ENCODE peak calls at places on chromosomes 11 and 22, in six cellular contexts. N is kidney, A is HepG2, R is left ventricle myocardium inferior, L is bronchial epithelial cell, P is thoracic aorta. O is an unnamed sample.

GRCh38 chr22:24207264-24208011 is 26.2 kb downstream of the SUSD2 start:
- DNase-seq in N (no peak), A (no peak), R (no peak), L (peak; percentile 4), P (no peak), O (no peak)

GRCh38 chr22:39169797-39170466 is 17.5 kb upstream of the CBX7 start:
- DNase-seq in N (no peak), A (no peak), R (no peak), L (no peak), P (no peak), O (no peak)

GRCh38 chr11:83036701-83037100 is 35.0 kb downstream of the RAB30 start:
- DNase-seq in N (no peak), A (no peak), R (no peak), L (no peak), P (no peak), O (no peak)

GRCh38 chr11:111465400-111465799 is 46.8 kb downstream of the BTG4 start:
- DNase-seq in N (no peak), A (no peak), R (no peak), L (peak; percentile 78), P (no peak), O (no peak)

GRCh38 chr11:10809373-10810199 is 860 bp upstream of the EIF4G2 start:
- DNase-seq in N (no peak), A (no peak), R (no peak), L (peak; percentile 63), P (no peak), O (peak; percentile 91)

GRCh38 chr11:1882265-1883238 is 9.1 kb downstream of the PRR33 start:
- DNase-seq in N (peak; percentile 91), A (peak; percentile 49), R (peak; percentile 88), L (peak; percentile 35), P (no peak), O (peak; percentile 96)

GRCh38 chr22:36755316-36755715 is 20.6 kb downstream of the IFT27 start:
- DNase-seq in N (no peak), A (no peak), R (no peak), L (no peak), P (no peak), O (peak; percentile 12)

GRCh38 chr11:5364214-5364613 is 12.9 kb downstream of the OR51B6 start:
- DNase-seq in N (no peak), A (no peak), R (no peak), L (no peak), P (no peak), O (no peak)

GRCh38 chr11:71336996-71337772 is 84.8 kb upstream of the SHANK2 start:
- DNase-seq in N (peak; percentile 52), A (no peak), R (no peak), L (no peak), P (no peak), O (peak; percentile 20)

GRCh38 chr11:96112192-96113099 is 188.5 kb upstream of the MTMR2 start:
- DNase-seq in N (no peak), A (no peak), R (no peak), L (no peak), P (no peak), O (no peak)

GRCh38 chr22:38740754-38741153 is 15.0 kb downstream of the SUN2 start:
- DNase-seq in N (no peak), A (no peak), R (no peak), L (no peak), P (no peak), O (no peak)

GRCh38 chr11:398826-399225 is 4.8 kb downstream of the PKP3 start:
- DNase-seq in N (no peak), A (no peak), R (no peak), L (no peak), P (no peak), O (no peak)

GRCh38 chr22:37639771-37640590 is 512 bp downstream of the SH3BP1 start:
- DNase-seq in N (no peak), A (no peak), R (no peak), L (no peak), P (no peak), O (peak; percentile 85)

GRCh38 chr11:8747173-8747572 is 64.6 kb downstream of the RPL27A start:
- DNase-seq in N (no peak), A (no peak), R (no peak), L (no peak), P (no peak), O (no peak)

GRCh38 chr22:35835998-35836691 is 118.5 kb downstream of the APOL5 start:
- DNase-seq in N (no peak), A (peak; percentile 71), R (peak; percentile 43), L (peak; percentile 86), P (no peak), O (no peak)

DNA sequence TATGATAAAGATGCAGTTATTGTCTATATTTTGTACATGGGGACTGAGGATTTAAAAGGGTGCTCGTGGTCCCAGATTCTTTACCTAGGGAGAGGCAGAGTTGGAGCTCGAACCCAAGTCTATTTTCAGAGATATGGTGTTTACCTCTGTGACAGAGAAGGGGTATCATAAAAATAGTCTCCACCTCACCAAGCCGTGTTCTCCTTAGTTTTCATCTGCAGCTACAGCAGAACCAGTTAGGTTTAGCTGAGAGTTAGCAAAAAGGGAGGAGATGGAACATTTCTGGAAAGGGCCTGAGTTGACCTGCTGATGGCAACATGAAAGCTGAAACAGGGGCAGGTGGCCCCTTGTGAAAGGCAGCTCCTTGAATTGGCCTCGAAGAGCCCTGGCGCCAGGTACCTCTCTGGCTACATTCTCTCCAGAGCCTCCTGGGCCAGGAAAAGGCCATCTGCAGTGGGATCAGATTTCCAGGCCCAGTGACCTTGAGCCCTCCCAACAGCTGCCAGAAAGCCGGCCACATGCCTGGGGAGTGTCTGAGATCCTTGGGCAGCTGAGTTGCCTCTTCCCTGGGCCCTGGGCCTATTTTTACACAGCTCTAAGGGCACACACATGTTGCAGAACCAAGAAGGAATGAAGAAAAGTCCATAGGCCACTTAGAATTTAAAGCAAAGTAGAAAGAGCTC is 136.6 kb downstream of the NAV2 start:
- DNase-seq in N (no peak), A (no peak), R (peak; percentile 25), L (no peak), P (no peak), O (no peak)
- H3K36me3 ChIP-seq in N (no peaks in the 10 kb centered on the region), A (no peaks in the 10 kb centered on the region), R (no peaks in the 10 kb centered on the region), L (no peaks in the 10 kb centered on the region), P (peaks cover 22% of the 10 kb centered on the region), O (no peaks in the 10 kb centered on the region)

DNA sequence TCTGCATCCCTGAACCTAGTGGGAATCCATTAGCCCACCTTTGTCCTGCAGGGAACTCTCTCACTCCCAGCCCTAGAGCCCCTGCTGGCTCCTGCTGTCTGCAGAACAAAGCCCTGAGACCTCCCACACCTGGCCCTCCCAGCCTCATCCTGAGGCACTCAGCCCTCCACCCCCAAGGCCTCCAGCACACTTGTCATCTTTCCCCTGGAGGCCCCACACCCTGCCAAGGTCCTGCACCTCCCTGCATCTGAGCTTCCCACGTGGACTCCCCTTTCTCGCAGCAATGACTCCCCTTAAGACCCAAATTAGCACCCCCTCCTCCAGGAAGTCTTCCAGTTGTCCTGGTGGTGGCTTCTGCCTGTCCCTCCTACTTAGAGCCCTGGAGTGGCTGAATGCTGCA is 42.3 kb upstream of the LINC01488 start:
- DNase-seq in N (peak; percentile 45), A (no peak), R (no peak), L (no peak), P (no peak), O (peak; percentile 47)
- TF ChIP-seq CTCF in N (no peak), A (no peak), R (no peak), L (no peak), P (no peak), O (no peak)

DNA sequence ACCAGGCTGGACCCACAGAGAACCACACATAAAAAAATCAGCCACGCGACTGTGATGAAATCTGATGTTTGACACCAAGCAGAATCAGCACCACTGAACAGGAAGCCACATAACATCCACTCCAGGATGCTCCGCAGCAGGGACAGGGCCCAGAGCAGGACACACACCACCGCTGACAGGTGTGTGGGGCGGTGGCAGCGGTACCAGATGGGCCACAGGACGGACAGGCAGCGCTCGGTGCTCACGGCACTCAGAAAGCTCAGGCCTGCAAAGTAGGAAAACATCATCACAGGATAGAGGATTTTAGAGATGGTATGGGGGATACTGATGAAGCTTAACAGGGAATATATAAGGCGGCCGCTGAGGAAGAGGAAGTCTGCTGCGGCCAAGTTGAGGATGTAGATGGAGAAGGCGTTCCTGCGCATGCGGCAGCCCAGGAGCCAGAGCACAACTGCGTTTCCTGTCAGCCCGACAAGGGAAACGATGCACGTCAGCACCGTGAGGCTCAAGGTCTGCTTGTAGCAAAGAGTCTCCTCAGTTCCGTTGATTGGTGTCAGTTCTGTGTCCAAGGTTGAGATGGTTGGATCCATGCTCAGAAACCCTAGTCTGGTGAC is 4.9 kb downstream of the MRGPRX1 start:
- DNase-seq in N (no peak), A (no peak), R (no peak), L (no peak), P (no peak), O (no peak)
- H3K4me3 ChIP-seq in N (no peak overlapping the region), A (no peak overlapping the region), R (no peak overlapping the region), L (no peak overlapping the region), P (no peak overlapping the region), O (no peak overlapping the region)

GRCh38 chr11:17386331-17387084 is 2.0 kb downstream of the KCNJ11 start:
- DNase-seq in N (peak; percentile 78), A (peak; percentile 43), R (peak; percentile 65), L (no peak), P (peak; percentile 28), O (peak; percentile 78)
- H3K36me3 ChIP-seq in N (no peaks in the 10 kb centered on the region), A (no peaks in the 10 kb centered on the region), R (no peaks in the 10 kb centered on the region), L (no peaks in the 10 kb centered on the region), P (no peaks in the 10 kb centered on the region), O (no peaks in the 10 kb centered on the region)

DNA sequence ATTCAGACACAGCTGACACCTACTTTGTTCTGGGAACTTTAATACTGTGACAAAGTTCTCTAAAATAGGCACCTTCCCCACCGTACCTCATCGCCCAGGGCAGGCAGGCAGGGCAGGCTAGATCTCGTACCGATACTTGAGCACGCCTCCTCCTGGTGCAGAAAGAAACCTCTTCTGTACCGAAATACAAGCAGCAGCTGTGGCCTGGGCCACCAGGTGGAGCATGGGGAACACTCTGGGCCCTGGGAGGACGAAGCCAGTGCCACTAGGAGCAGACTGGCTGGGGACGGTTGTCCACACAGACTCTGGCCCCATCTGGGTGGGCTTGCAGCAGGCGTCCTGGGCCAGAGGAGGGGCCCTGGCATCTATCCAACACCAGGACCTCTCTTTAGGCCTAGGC is 12.8 kb downstream of the PMM1 start:
- DNase-seq in N (no peak), A (peak; percentile 82), R (peak; percentile 65), L (peak; percentile 39), P (no peak), O (no peak)
- TF ChIP-seq CTCF in N (peak; percentile 72), A (peak; percentile 95), R (peak; percentile 77), L (peak; percentile 63), P (peak; percentile 76), O (peak; percentile 23)

GRCh38 chr11:121295246-121296007 is 2.9 kb downstream of the SC5D start:
- DNase-seq in N (no peak), A (peak; percentile 52), R (no peak), L (no peak), P (no peak), O (no peak)
- H3K4me3 ChIP-seq in N (no peak overlapping the region), A (no peak overlapping the region), R (no peak overlapping the region), L (no peak overlapping the region), P (no peak overlapping the region), O (no peak overlapping the region)

GRCh38 chr11:115691030-115691429 is 186.8 kb upstream of the CADM1 start:
- DNase-seq in N (no peak), A (no peak), R (no peak), L (no peak), P (no peak), O (no peak)

GRCh38 chr11:115682901-115683300 is 178.7 kb upstream of the CADM1 start:
- DNase-seq in N (no peak), A (no peak), R (no peak), L (no peak), P (no peak), O (no peak)

GRCh38 chr11:115693002-115693401 is 188.8 kb upstream of the CADM1 start:
- DNase-seq in N (no peak), A (no peak), R (no peak), L (no peak), P (no peak), O (no peak)

GRCh38 chr11:115684135-115684534 is 179.9 kb upstream of the CADM1 start:
- DNase-seq in N (no peak), A (no peak), R (no peak), L (no peak), P (no peak), O (no peak)

GRCh38 chr11:115687934-115688333 is 183.7 kb upstream of the CADM1 start:
- DNase-seq in N (no peak), A (no peak), R (no peak), L (no peak), P (no peak), O (no peak)
- H3K36me3 ChIP-seq in N (no peaks in the 10 kb centered on the region), A (no peaks in the 10 kb centered on the region), R (no peaks in the 10 kb centered on the region), L (no peaks in the 10 kb centered on the region), P (no peaks in the 10 kb centered on the region), O (no peaks in the 10 kb centered on the region)

O was measured in spleen.